ENCODE peak calls at places on chromosomes 5 and 9, in seven cellular contexts. I is A673, K is choroid plexus epithelial cell, Z is A549, U is OCI-LY7, A is fibroblast of mammary gland, L is HCT116. M is an unnamed sample.

GRCh38 chr5:151578326-151579025 is 12.7 kb downstream of the FAT2 start:
- DNase-seq in I (no peak), K (no peak), Z (no peak), U (no peak), A (no peak), L (no peak), M (no peak)

GRCh38 chr5:94564812-94565211 is 53.6 kb downstream of the KIAA0825 start:
- DNase-seq in I (no peak), K (no peak), Z (no peak), U (no peak), A (no peak), L (no peak), M (no peak)

GRCh38 chr9:38008168-38009034 is 60.6 kb downstream of the SHB start:
- DNase-seq in I (peak), K (peak), Z (peak), U (peak), A (peak), L (peak), M (no peak)

GRCh38 chr5:91126448-91126847 is 256.7 kb downstream of the ARRDC3 start:
- DNase-seq in I (no peak), K (peak), Z (peak), U (no peak), A (peak), L (no peak), M (no peak)

GRCh38 chr9:128902351-128903078 is 18.3 kb upstream of the PHYHD1 start:
- DNase-seq in I (no peak), K (no peak), Z (no peak), U (peak), A (no peak), L (no peak), M (no peak)

GRCh38 chr5:1222147-1222546 is 3.0 kb upstream of the SLC6A18 start:
- DNase-seq in I (no peak), K (no peak), Z (no peak), U (no peak), A (no peak), L (no peak), M (no peak)

GRCh38 chr5:14143509-14143842 is 334 bp downstream of the TRIO start:
- DNase-seq in I (no peak), K (no peak), Z (no peak), U (no peak), A (no peak), L (no peak), M (no peak)

GRCh38 chr5:62608529-62609511 is 30.2 kb downstream of the LRRC70 start:
- DNase-seq in I (no peak), K (no peak), Z (no peak), U (no peak), A (peak), L (no peak), M (no peak)

GRCh38 chr9:4318741-4319140 is 18.9 kb upstream of the GLIS3 start:
- DNase-seq in I (peak), K (peak), Z (no peak), U (no peak), A (peak), L (no peak), M (no peak)

GRCh38 chr5:177129206-177129605 is 4.4 kb upstream of the NSD1 start:
- DNase-seq in I (no peak), K (no peak), Z (no peak), U (no peak), A (no peak), L (no peak), M (no peak)

GRCh38 chr9:123834907-123835562 is 94.9 kb downstream of the DENND1A start:
- DNase-seq in I (no peak), K (peak), Z (no peak), U (peak), A (no peak), L (no peak), M (no peak)

GRCh38 chr5:172985596-172985995 is 2.0 kb downstream of the ATP6V0E1 start:
- DNase-seq in I (no peak), K (no peak), Z (no peak), U (no peak), A (no peak), L (no peak), M (no peak)

GRCh38 chr5:73201547-73202513 is 28.8 kb downstream of the TMEM174 start:
- DNase-seq in I (peak), K (peak), Z (peak), U (peak), A (peak), L (peak), M (peak)

GRCh38 chr9:81622471-81623245 is 66.7 kb downstream of the TLE1 start:
- DNase-seq in I (no peak), K (no peak), Z (no peak), U (no peak), A (no peak), L (no peak), M (no peak)

GRCh38 chr5:68445257-68446069 is 229.9 kb downstream of the PIK3R1 start:
- DNase-seq in I (no peak), K (no peak), Z (no peak), U (no peak), A (no peak), L (no peak), M (no peak)

GRCh38 chr9:4421847-4422246 is 68.4 kb upstream of the SLC1A1 start:
- DNase-seq in I (no peak), K (no peak), Z (no peak), U (no peak), A (no peak), L (no peak), M (no peak)

GRCh38 chr5:170627271-170627670 is 123.5 kb downstream of the KCNIP1 start:
- DNase-seq in I (no peak), K (no peak), Z (no peak), U (no peak), A (no peak), L (no peak), M (no peak)

GRCh38 chr5:142053434-142054253 is 40.8 kb upstream of the GNPDA1 start:
- DNase-seq in I (peak), K (peak), Z (peak), U (no peak), A (peak), L (peak), M (no peak)

GRCh38 chr9:15222313-15222712 is 84.7 kb downstream of the TTC39B start:
- DNase-seq in I (no peak), K (no peak), Z (no peak), U (no peak), A (peak), L (no peak), M (no peak)

GRCh38 chr9:81825831-81826540 is 102.2 kb upstream of the SPATA31D4 start:
- DNase-seq in I (peak), K (peak), Z (no peak), U (no peak), A (no peak), L (no peak), M (no peak)

GRCh38 chr5:93519737-93520136 is 61.3 kb downstream of the NR2F1-AS1 start:
- DNase-seq in I (no peak), K (peak), Z (no peak), U (no peak), A (peak), L (no peak), M (no peak)

GRCh38 chr9:3181049-3181953 is 337.4 kb upstream of the PUM3 start:
- DNase-seq in I (peak), K (peak), Z (peak), U (peak), A (peak), L (no peak), M (peak)
- H3K4me3 ChIP-seq in I (peak), K (no peak), Z (peak), U (no peak), A (peak), L (no peak), M (peak)

GRCh38 chr9:97806721-97807120 is 46.3 kb upstream of the FOXE1 start:
- DNase-seq in I (no peak), K (no peak), Z (no peak), U (no peak), A (no peak), L (no peak), M (no peak)
- TF ChIP-seq CTCF in I (no peak), K (no peak), Z (no peak), U (no peak), A (no peak), L (no peak), M (no peak)

GRCh38 chr9:35691325-35691631 is 1.6 kb upstream of the TPM2 start:
- DNase-seq in I (no peak), K (no peak), Z (no peak), U (no peak), A (no peak), L (no peak), M (peak)
- H3K4me3 ChIP-seq in I (peak), K (peak), Z (peak), U (no peak), A (peak), L (peak), M (peak)

GRCh38 chr9:114539718-114540410 is 34.6 kb upstream of the WHRN start:
- DNase-seq in I (no peak), K (no peak), Z (no peak), U (peak), A (no peak), L (no peak), M (no peak)

GRCh38 chr9:114532561-114533237 is 27.4 kb upstream of the WHRN start:
- DNase-seq in I (no peak), K (no peak), Z (no peak), U (no peak), A (peak), L (no peak), M (no peak)

GRCh38 chr9:114538241-114538640 is 33.0 kb upstream of the WHRN start:
- DNase-seq in I (peak), K (peak), Z (peak), U (peak), A (no peak), L (peak), M (no peak)
- TF ChIP-seq CTCF in I (no peak), K (peak), Z (peak), U (peak), A (no peak), L (peak), M (no peak)